ENCODE peak calls at places on chromosome 21, in eight cellular contexts. B is psoas muscle, A is AG04450, Y is lung, K is IMR-90, T is mammary epithelial cell, S is suprapubic skin, I is colonic mucosa. U is an unnamed sample.

GRCh38 chr21:45403825-45404725 is 890 bp upstream of the COL18A1 start:
- DNase-seq in B (peak; percentile 67), A (no peak), Y (no peak), K (peak; percentile 31), T (peak; percentile 64), S (no peak), I (no peak), U (peak; percentile 37)

GRCh38 chr21:33761104-33762036 is 119.1 kb downstream of the ITSN1 start:
- DNase-seq in B (peak; percentile 19), A (peak; percentile 95), Y (no peak), K (peak; percentile 99), T (peak; percentile 81), S (no peak), I (no peak), U (peak; percentile 99)

GRCh38 chr21:36135391-36136094 is 664 bp downstream of the CBR3 start:
- DNase-seq in B (peak; percentile 78), A (no peak), Y (peak; percentile 59), K (peak; percentile 83), T (peak; percentile 86), S (peak; percentile 87), I (peak; percentile 78), U (peak; percentile 80)

GRCh38 chr21:30434033-30434631 is 4.1 kb downstream of the KRTAP13-4 start:
- DNase-seq in B (no peak), A (no peak), Y (no peak), K (no peak), T (peak; percentile 42), S (no peak), I (peak; percentile 22), U (peak; percentile 51)

GRCh38 chr21:28436286-28436932 is 556.3 kb downstream of the LTN1 start:
- DNase-seq in B (no peak), A (no peak), Y (no peak), K (peak; percentile 77), T (peak; percentile 50), S (no peak), I (no peak), U (no peak)

GRCh38 chr21:34877485-34878128 is 171.5 kb downstream of the RUNX1 start:
- DNase-seq in B (no peak), A (no peak), Y (peak; percentile 85), K (no peak), T (no peak), S (no peak), I (peak; percentile 94), U (no peak)

GRCh38 chr21:44910229-44911065 is 10.3 kb downstream of the ITGB2 start:
- DNase-seq in B (no peak), A (no peak), Y (no peak), K (no peak), T (no peak), S (no peak), I (no peak), U (no peak)

GRCh38 chr21:45257673-45258341 is 29.9 kb downstream of the POFUT2 start:
- DNase-seq in B (no peak), A (no peak), Y (no peak), K (no peak), T (no peak), S (peak; percentile 58), I (peak; percentile 13), U (no peak)

GRCh38 chr21:34544032-34544496 is 32.1 kb upstream of the KCNE1 start:
- DNase-seq in B (peak; percentile 36), A (no peak), Y (peak; percentile 86), K (peak; percentile 75), T (peak; percentile 74), S (no peak), I (peak; percentile 88), U (peak; percentile 93)

GRCh38 chr21:17491716-17492414 is 21.0 kb upstream of the CXADR start:
- DNase-seq in B (no peak), A (peak; percentile 93), Y (peak; percentile 64), K (peak; percentile 99), T (peak; percentile 93), S (no peak), I (no peak), U (peak; percentile 99)

GRCh38 chr21:45378258-45378966 is 26.6 kb upstream of the COL18A1 start:
- DNase-seq in B (peak; percentile 1), A (peak; percentile 26), Y (no peak), K (peak; percentile 57), T (no peak), S (peak; percentile 52), I (no peak), U (peak; percentile 45)

GRCh38 chr21:17730782-17731181 is 88.4 kb downstream of the C21orf91 start:
- DNase-seq in B (no peak), A (no peak), Y (no peak), K (no peak), T (peak; percentile 16), S (no peak), I (no peak), U (peak; percentile 82)

GRCh38 chr21:29148535-29148934 is 18.1 kb downstream of the MAP3K7CL start:
- DNase-seq in B (no peak), A (no peak), Y (no peak), K (peak; percentile 64), T (peak; percentile 83), S (no peak), I (no peak), U (peak; percentile 65)

GRCh38 chr21:45098867-45099266 is 24.5 kb downstream of the ADARB1 start:
- DNase-seq in B (no peak), A (no peak), Y (no peak), K (no peak), T (no peak), S (no peak), I (no peak), U (peak; percentile 60)

GRCh38 chr21:29376556-29376955 is 77.8 kb downstream of the BACH1 start:
- DNase-seq in B (peak; percentile 36), A (no peak), Y (peak; percentile 31), K (no peak), T (no peak), S (no peak), I (peak; percentile 52), U (peak; percentile 50)

GRCh38 chr21:14740692-14741091 is 194.6 kb upstream of the SAMSN1 start:
- DNase-seq in B (no peak), A (no peak), Y (no peak), K (no peak), T (peak; percentile 31), S (no peak), I (no peak), U (peak; percentile 31)
- TF ChIP-seq CTCF in B (no peak), A (no peak), Y (no peak), K (no peak), T (no peak), S (no peak), I (no peak), U (no peak)

DNA sequence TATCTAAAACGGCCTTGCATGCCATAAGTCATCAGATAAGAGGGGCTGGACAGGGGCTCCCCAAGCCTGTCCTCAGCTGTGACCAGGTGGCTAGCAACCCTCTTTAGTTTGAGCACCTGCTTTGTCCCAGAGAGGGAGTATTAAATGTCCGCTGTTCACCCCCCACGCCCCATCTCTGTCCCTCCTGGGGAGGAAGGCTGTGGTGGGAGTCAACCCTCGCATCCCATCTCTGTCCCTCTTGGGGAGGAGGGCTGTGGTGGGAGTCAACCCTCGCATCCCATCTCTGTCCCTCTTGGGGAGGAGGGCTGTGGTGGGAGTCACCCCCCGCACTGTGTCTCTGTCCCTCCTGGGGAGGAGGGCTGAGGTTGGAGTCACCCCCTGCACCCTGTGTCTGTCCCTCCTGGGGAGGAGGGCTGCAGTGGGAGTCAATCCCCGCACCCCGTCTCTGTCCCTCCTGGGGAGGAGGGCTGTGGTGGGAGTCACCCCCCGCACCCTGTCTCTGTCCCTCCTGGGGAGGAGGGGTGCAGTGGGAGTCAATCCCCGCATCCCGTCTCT is 72.6 kb upstream of the ABCG1 start:
- DNase-seq in B (no peak), A (no peak), Y (no peak), K (no peak), T (no peak), S (no peak), I (no peak), U (no peak)
- H3K4me3 ChIP-seq in B (no peak overlapping the region), A (no peak overlapping the region), Y (no peak overlapping the region), K (no peak overlapping the region), T (no peak overlapping the region), S (no peak overlapping the region), I (no peak overlapping the region), U (no peak overlapping the region)

GRCh38 chr21:38380391-38381137 is 117.7 kb downstream of the ERG start:
- DNase-seq in B (no peak), A (no peak), Y (no peak), K (peak; percentile 8), T (no peak), S (no peak), I (no peak), U (peak; percentile 62)
- TF ChIP-seq CTCF in B (no peak), A (peak; percentile 48), Y (no peak), K (peak; percentile 32), T (peak; percentile 29), S (no peak), I (no peak), U (peak; percentile 54)

GRCh38 chr21:20790113-20790512 is 208.1 kb upstream of the NCAM2 start:
- DNase-seq in B (no peak), A (no peak), Y (no peak), K (no peak), T (no peak), S (no peak), I (no peak), U (peak; percentile 53)
- H3K4me3 ChIP-seq in B (no peak overlapping the region), A (no peak overlapping the region), Y (no peak overlapping the region), K (no peak overlapping the region), T (no peak overlapping the region), S (no peak overlapping the region), I (no peak overlapping the region), U (no peak overlapping the region)

GRCh38 chr21:16193758-16194606 is 464.2 kb downstream of the USP25 start:
- DNase-seq in B (peak; percentile 42), A (peak; percentile 60), Y (peak; percentile 45), K (peak; percentile 79), T (peak; percentile 61), S (peak; percentile 73), I (peak; percentile 28), U (peak; percentile 93)
- TF ChIP-seq CTCF in B (peak; percentile 42), A (peak; percentile 36), Y (no peak), K (no peak), T (peak; percentile 7), S (no peak), I (no peak), U (peak; percentile 64)

DNA sequence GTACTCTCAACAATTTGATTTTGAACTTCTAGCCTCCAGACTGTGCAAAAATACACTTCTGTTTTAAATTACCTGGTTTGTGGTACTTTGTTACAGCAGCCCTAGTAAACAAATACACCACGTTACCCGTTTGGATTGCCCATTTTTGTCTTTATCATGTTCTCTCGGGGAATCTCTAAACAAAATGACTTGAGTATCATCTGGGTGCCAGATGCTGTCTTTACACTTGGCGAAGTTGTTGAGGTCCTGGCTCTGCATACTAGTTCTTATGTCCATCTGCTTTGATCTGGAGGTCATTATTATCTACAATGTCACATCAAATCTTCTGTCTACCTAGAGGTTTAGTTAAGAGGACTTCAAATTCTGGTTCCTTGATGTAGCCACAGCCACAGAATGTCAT is 142.4 kb upstream of the NRIP1 start:
- DNase-seq in B (no peak), A (no peak), Y (no peak), K (no peak), T (no peak), S (no peak), I (no peak), U (no peak)
- H3K4me3 ChIP-seq in B (no peak overlapping the region), A (no peak overlapping the region), Y (no peak overlapping the region), K (no peak overlapping the region), T (no peak overlapping the region), S (no peak overlapping the region), I (no peak overlapping the region), U (no peak overlapping the region)

GRCh38 chr21:25639167-25639921 is at the start of gene JAM2:
- DNase-seq in B (peak; percentile 47), A (no peak), Y (no peak), K (peak; percentile 29), T (no peak), S (peak; percentile 67), I (peak; percentile 21), U (peak; percentile 23)
- TF ChIP-seq CTCF in B (peak; percentile 25), A (peak; percentile 42), Y (no peak), K (peak; percentile 29), T (no peak), S (no peak), I (no peak), U (peak; percentile 45)

U was measured in choroid plexus epithelial cell.